ENCODE peak calls at places on chromosome 16, in five cellular contexts. I is heart left ventricle; W is nephron progenitor cell; Z is activated naive CD4-positive, alpha-beta T cell treated with anti-CD3 and anti-CD28 coated beads, Interleukin-2, amount 10 ng/mL, durations not matched to agents 7 days and 5 days; X is left lobe of liver. F is an unnamed sample.

GRCh38 chr16:89453662-89454321 is 36.6 kb downstream of the ANKRD11 start:
- DNase-seq in X (no peak), W (no peak), I (peak; percentile 60), Z (no peak), F (no peak)

GRCh38 chr16:70749006-70749678 is 51.8 kb downstream of the VAC14 start:
- DNase-seq in W (no peak), X (peak; percentile 64), I (no peak), Z (no peak), F (no peak)

GRCh38 chr16:63695347-63695746 is 1426.5 kb downstream of the CDH11 start:
- DNase-seq in I (no peak), X (no peak), Z (no peak), W (no peak), F (no peak)

GRCh38 chr16:49858200-49859129 is 2.6 kb upstream of the ZNF423 start:
- DNase-seq in Z (peak; percentile 39), X (peak; percentile 50), W (peak; percentile 71), I (peak; percentile 58), F (peak; percentile 70)

GRCh38 chr16:71937868-71938510 is 42.7 kb downstream of the IST1 start:
- DNase-seq in W (no peak), I (no peak), X (no peak), Z (no peak), F (no peak)

GRCh38 chr16:51137097-51137496 is 14.0 kb downstream of the SALL1 start:
- DNase-seq in W (no peak), I (no peak), Z (no peak), X (peak; percentile 85), F (no peak)

GRCh38 chr16:4067262-4068001 is 48.8 kb downstream of the ADCY9 start:
- DNase-seq in I (no peak), X (no peak), Z (no peak), W (no peak), F (no peak)

GRCh38 chr16:83219285-83219684 is 588.5 kb upstream of the HSBP1 start:
- DNase-seq in I (no peak), W (no peak), X (no peak), Z (no peak), F (no peak)

GRCh38 chr16:87653234-87653633 is 50.9 kb downstream of the JPH3 start:
- DNase-seq in I (no peak), Z (no peak), X (no peak), W (no peak), F (no peak)

GRCh38 chr16:89335803-89336485 is 118.4 kb downstream of the ZNF778 start:
- DNase-seq in W (no peak), X (no peak), I (no peak), Z (no peak), F (no peak)

GRCh38 chr16:23514381-23515152 is 4.3 kb upstream of the GGA2 start:
- DNase-seq in Z (peak; percentile 68), I (no peak), X (no peak), W (no peak), F (no peak)

GRCh38 chr16:88926374-88926990 is 50.5 kb downstream of the CBFA2T3 start:
- DNase-seq in Z (no peak), X (no peak), W (no peak), I (no peak), F (no peak)

GRCh38 chr16:83125999-83126568 is 499.3 kb downstream of the CDH13 start:
- DNase-seq in I (no peak), Z (no peak), X (no peak), W (no peak), F (no peak)

GRCh38 chr16:89863741-89864391 is 9.5 kb upstream of the TCF25 start:
- DNase-seq in X (no peak), I (peak; percentile 53), W (no peak), Z (peak; percentile 68), F (peak; percentile 53)

GRCh38 chr16:88881675-88882357 is 15.4 kb upstream of the PABPN1L start:
- DNase-seq in Z (no peak), W (no peak), I (no peak), X (no peak), F (no peak)

GRCh38 chr16:79439866-79440265 is 160.7 kb downstream of the MAF start:
- DNase-seq in W (no peak), X (no peak), I (no peak), Z (no peak), F (no peak)

GRCh38 chr16:16861546-16861945 is 482.6 kb downstream of the NPIPA7 start:
- DNase-seq in X (peak; percentile 61), W (peak; percentile 64), I (peak; percentile 31), Z (peak; percentile 68), F (peak; percentile 69)

GRCh38 chr16:58266336-58266735 is 28.5 kb downstream of the PRSS54 start:
- DNase-seq in X (no peak), I (no peak), Z (no peak), W (no peak), F (no peak)

GRCh38 chr16:31016018-31016417 is 5.6 kb upstream of the STX1B start:
- DNase-seq in I (no peak), Z (no peak), W (no peak), X (no peak), F (no peak)

GRCh38 chr16:60945225-60945624 is 1091.0 kb downstream of the CDH8 start:
- DNase-seq in X (no peak), I (no peak), Z (no peak), W (peak; percentile 75), F (no peak)

GRCh38 chr16:80637621-80638020 is 96.8 kb downstream of the DYNLRB2 start:
- DNase-seq in W (no peak), X (no peak), I (no peak), Z (no peak), F (no peak)

GRCh38 chr16:49158029-49158642 is 123.5 kb downstream of the CBLN1 start:
- DNase-seq in Z (peak; percentile 47), I (no peak), X (no peak), W (peak; percentile 81), F (no peak)

GRCh38 chr16:86880316-86881117 is 302.2 kb downstream of the FOXL1 start:
- DNase-seq in I (no peak), Z (no peak), W (no peak), X (no peak), F (no peak)

GRCh38 chr16:68228652-68229051 is 7.3 kb downstream of the ESRP2 start:
- DNase-seq in X (peak; percentile 33), Z (no peak), W (no peak), I (no peak), F (no peak)